ENCODE peak calls at places on chromosomes 2 and 18, in seven cellular contexts. O is MM.1S, W is NCI-H524 treated with DMSO at 0.1 percent for 48 hours, S is left ventricle myocardium inferior, K is fibroblast of pulmonary artery, I is B cell, U is cardiac septum. P is an unnamed sample.

GRCh38 chr2:169796441-169796840 is 2.2 kb upstream of the SSB start:
- DNase-seq in O (no peak), W (no peak), S (no peak), K (no peak), I (no peak), U (no peak), P (no peak)

GRCh38 chr2:12119841-12120240 is 373.4 kb downstream of the LPIN1 start:
- DNase-seq in O (no peak), W (no peak), S (no peak), K (peak), I (no peak), U (no peak), P (no peak)

GRCh38 chr2:121099329-121100318 is 185.4 kb downstream of the TFCP2L1 start:
- DNase-seq in O (no peak), W (no peak), S (peak), K (no peak), I (no peak), U (no peak), P (no peak)

GRCh38 chr2:122545821-122546220 is 790.4 kb downstream of the TSN start:
- DNase-seq in O (no peak), W (no peak), S (no peak), K (no peak), I (no peak), U (no peak), P (no peak)

GRCh38 chr2:226699321-226699720 is 100.3 kb downstream of the IRS1 start:
- DNase-seq in O (no peak), W (no peak), S (peak), K (peak), I (no peak), U (no peak), P (peak)

GRCh38 chr2:239444626-239445625 is 44.1 kb upstream of the HDAC4 start:
- DNase-seq in O (no peak), W (no peak), S (no peak), K (peak), I (no peak), U (peak), P (no peak)

GRCh38 chr2:42238644-42239288 is 69.6 kb downstream of the EML4 start:
- DNase-seq in O (peak), W (no peak), S (peak), K (peak), I (peak), U (no peak), P (peak)

GRCh38 chr18:46915800-46916550 is 1.3 kb downstream of the PIAS2 start:
- DNase-seq in O (peak), W (no peak), S (no peak), K (no peak), I (no peak), U (no peak), P (no peak)

GRCh38 chr18:12872408-12872807 is 11.6 kb downstream of the PTPN2 start:
- DNase-seq in O (no peak), W (no peak), S (no peak), K (no peak), I (no peak), U (no peak), P (no peak)

GRCh38 chr2:50513724-50514123 is 518.2 kb downstream of the NRXN1 start:
- DNase-seq in O (peak), W (no peak), S (no peak), K (no peak), I (no peak), U (no peak), P (no peak)

GRCh38 chr2:84874381-84875212 is 6.3 kb downstream of the TRABD2A start:
- DNase-seq in O (no peak), W (no peak), S (no peak), K (peak), I (no peak), U (no peak), P (no peak)

GRCh38 chr2:119764832-119765231 is 5.1 kb downstream of the PTPN4 start:
- DNase-seq in O (no peak), W (no peak), S (no peak), K (no peak), I (no peak), U (no peak), P (no peak)

GRCh38 chr2:24908316-24908937 is 11.6 kb downstream of the ADCY3 start:
- DNase-seq in O (no peak), W (no peak), S (no peak), K (no peak), I (no peak), U (no peak), P (peak)